ENCODE peak calls at places on chromosomes 6 and 20, in six cellular contexts. One of them, this sample, is unnamed.

GRCh38 chr20:6718660-6719059 is 48.8 kb upstream of the BMP2 start:
- DNase-seq in cardiac muscle cell: no peak
- DNase-seq in RWPE1: peak
- DNase-seq in upper lobe of right lung: no peak
- DNase-seq in uterus: no peak
- DNase-seq in naive thymus-derived CD4-positive, alpha-beta T cell: no peak
- DNase-seq in this sample: no peak

GRCh38 chr6:79180082-79180481 is 54.4 kb downstream of the HMGN3 start:
- DNase-seq in uterus: no peak
- DNase-seq in cardiac muscle cell: no peak
- DNase-seq in upper lobe of right lung: no peak
- DNase-seq in RWPE1: no peak
- DNase-seq in naive thymus-derived CD4-positive, alpha-beta T cell: no peak
- DNase-seq in this sample: no peak

GRCh38 chr6:48032156-48032555 is 78.8 kb downstream of the PTCHD4 start:
- DNase-seq in uterus: no peak
- DNase-seq in cardiac muscle cell: no peak
- DNase-seq in RWPE1: peak
- DNase-seq in naive thymus-derived CD4-positive, alpha-beta T cell: no peak
- DNase-seq in upper lobe of right lung: no peak
- DNase-seq in this sample: peak

GRCh38 chr6:35311390-35312075 is 13.9 kb downstream of the DEF6 start:
- DNase-seq in cardiac muscle cell: no peak
- DNase-seq in RWPE1: no peak
- DNase-seq in upper lobe of right lung: no peak
- DNase-seq in uterus: no peak
- DNase-seq in naive thymus-derived CD4-positive, alpha-beta T cell: peak
- DNase-seq in this sample: no peak

GRCh38 chr6:92114091-92114490 is 1305.3 kb downstream of the EPHA7 start:
- DNase-seq in RWPE1: no peak
- DNase-seq in cardiac muscle cell: no peak
- DNase-seq in upper lobe of right lung: no peak
- DNase-seq in naive thymus-derived CD4-positive, alpha-beta T cell: no peak
- DNase-seq in uterus: no peak
- DNase-seq in this sample: no peak

GRCh38 chr6:3848380-3848779 is 793 bp upstream of the FAM50B start:
- DNase-seq in naive thymus-derived CD4-positive, alpha-beta T cell: no peak
- DNase-seq in uterus: no peak
- DNase-seq in cardiac muscle cell: no peak
- DNase-seq in RWPE1: no peak
- DNase-seq in upper lobe of right lung: no peak
- DNase-seq in this sample: no peak

GRCh38 chr20:14580426-14581074 is 243.1 kb upstream of the FLRT3 start:
- DNase-seq in naive thymus-derived CD4-positive, alpha-beta T cell: no peak
- DNase-seq in uterus: no peak
- DNase-seq in cardiac muscle cell: no peak
- DNase-seq in upper lobe of right lung: no peak
- DNase-seq in RWPE1: no peak
- DNase-seq in this sample: no peak

GRCh38 chr6:159989882-159990480 is 21.1 kb downstream of the IGF2R start:
- DNase-seq in RWPE1: no peak
- DNase-seq in upper lobe of right lung: no peak
- DNase-seq in cardiac muscle cell: no peak
- DNase-seq in uterus: no peak
- DNase-seq in naive thymus-derived CD4-positive, alpha-beta T cell: no peak
- DNase-seq in this sample: no peak

GRCh38 chr6:30263734-30264133 is 50.5 kb upstream of the TRIM26 start:
- DNase-seq in RWPE1: peak
- DNase-seq in upper lobe of right lung: no peak
- DNase-seq in uterus: no peak
- DNase-seq in naive thymus-derived CD4-positive, alpha-beta T cell: no peak
- DNase-seq in cardiac muscle cell: no peak
- DNase-seq in this sample: peak

GRCh38 chr6:108561742-108562502 is 1.2 kb downstream of the FOXO3 start:
- DNase-seq in uterus: peak
- DNase-seq in naive thymus-derived CD4-positive, alpha-beta T cell: no peak
- DNase-seq in upper lobe of right lung: peak
- DNase-seq in RWPE1: peak
- DNase-seq in cardiac muscle cell: peak
- DNase-seq in this sample: no peak

GRCh38 chr6:108559884-108560462 is 744 bp upstream of the FOXO3 start:
- DNase-seq in naive thymus-derived CD4-positive, alpha-beta T cell: no peak
- DNase-seq in cardiac muscle cell: peak
- DNase-seq in upper lobe of right lung: no peak
- DNase-seq in uterus: peak
- DNase-seq in RWPE1: peak
- DNase-seq in this sample: peak

GRCh38 chr6:108562503-108562993 is 1.8 kb downstream of the FOXO3 start:
- DNase-seq in cardiac muscle cell: peak
- DNase-seq in RWPE1: peak
- DNase-seq in uterus: peak
- DNase-seq in upper lobe of right lung: peak
- DNase-seq in naive thymus-derived CD4-positive, alpha-beta T cell: no peak
- DNase-seq in this sample: peak

GRCh38 chr6:108559097-108559883 is 1.4 kb upstream of the FOXO3 start:
- DNase-seq in upper lobe of right lung: peak
- DNase-seq in RWPE1: peak
- DNase-seq in cardiac muscle cell: peak
- DNase-seq in naive thymus-derived CD4-positive, alpha-beta T cell: peak
- DNase-seq in uterus: peak
- DNase-seq in this sample: peak

GRCh38 chr6:108560463-108561308 is at the start of gene FOXO3:
- DNase-seq in naive thymus-derived CD4-positive, alpha-beta T cell: peak
- DNase-seq in cardiac muscle cell: peak
- DNase-seq in RWPE1: peak
- DNase-seq in upper lobe of right lung: peak
- DNase-seq in uterus: peak
- DNase-seq in this sample: peak
- H3K27ac ChIP-seq in naive thymus-derived CD4-positive, alpha-beta T cell: peak
- H3K27ac ChIP-seq in cardiac muscle cell: peak
- H3K27ac ChIP-seq in RWPE1: peak
- H3K27ac ChIP-seq in upper lobe of right lung: peak
- H3K27ac ChIP-seq in uterus: peak
- H3K27ac ChIP-seq in this sample: peak

DNA sequence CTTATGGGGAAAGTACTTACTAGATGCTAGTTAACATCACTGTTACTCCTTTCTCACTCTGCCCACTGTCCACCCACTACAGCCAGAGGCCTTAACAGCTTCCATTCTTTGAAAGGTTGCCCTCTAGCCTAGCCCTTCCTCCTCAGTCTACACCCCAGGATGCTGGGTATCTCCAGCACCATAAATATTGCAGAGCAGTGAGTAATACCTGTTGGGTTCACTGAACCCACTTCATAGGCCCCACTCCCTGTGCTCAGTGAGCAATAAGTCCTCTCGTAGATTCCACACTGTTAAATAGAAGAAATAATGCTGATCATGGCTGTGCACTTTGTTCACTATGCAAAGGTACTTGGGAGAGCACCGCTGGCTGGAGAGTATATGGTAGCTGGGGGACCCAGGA is 87.4 kb downstream of the RSPH3 start:
- DNase-seq in uterus: no peak
- DNase-seq in upper lobe of right lung: no peak
- DNase-seq in cardiac muscle cell: no peak
- DNase-seq in naive thymus-derived CD4-positive, alpha-beta T cell: no peak
- DNase-seq in RWPE1: no peak
- DNase-seq in this sample: no peak
- H3K27ac ChIP-seq in uterus: no peak
- H3K27ac ChIP-seq in upper lobe of right lung: no peak
- H3K27ac ChIP-seq in cardiac muscle cell: no peak
- H3K27ac ChIP-seq in naive thymus-derived CD4-positive, alpha-beta T cell: no peak
- H3K27ac ChIP-seq in RWPE1: no peak
- H3K27ac ChIP-seq in this sample: no peak

GRCh38 chr6:2716926-2717700 is 33.6 kb downstream of the MYLK4 start:
- DNase-seq in RWPE1: no peak
- DNase-seq in upper lobe of right lung: no peak
- DNase-seq in uterus: no peak
- DNase-seq in cardiac muscle cell: no peak
- DNase-seq in naive thymus-derived CD4-positive, alpha-beta T cell: no peak
- DNase-seq in this sample: no peak

GRCh38 chr6:2721219-2721618 is 29.5 kb downstream of the MYLK4 start:
- DNase-seq in cardiac muscle cell: no peak
- DNase-seq in RWPE1: no peak
- DNase-seq in naive thymus-derived CD4-positive, alpha-beta T cell: no peak
- DNase-seq in upper lobe of right lung: no peak
- DNase-seq in uterus: no peak
- DNase-seq in this sample: no peak

GRCh38 chr6:2715737-2716136 is 35.0 kb downstream of the MYLK4 start:
- DNase-seq in uterus: no peak
- DNase-seq in upper lobe of right lung: no peak
- DNase-seq in RWPE1: no peak
- DNase-seq in naive thymus-derived CD4-positive, alpha-beta T cell: no peak
- DNase-seq in cardiac muscle cell: no peak
- DNase-seq in this sample: no peak

GRCh38 chr6:2719053-2719375 is 31.7 kb downstream of the MYLK4 start:
- DNase-seq in naive thymus-derived CD4-positive, alpha-beta T cell: no peak
- DNase-seq in RWPE1: no peak
- DNase-seq in upper lobe of right lung: no peak
- DNase-seq in uterus: no peak
- DNase-seq in cardiac muscle cell: no peak
- DNase-seq in this sample: peak

GRCh38 chr6:2718334-2719052 is 32.2 kb downstream of the MYLK4 start:
- DNase-seq in upper lobe of right lung: no peak
- DNase-seq in cardiac muscle cell: no peak
- DNase-seq in naive thymus-derived CD4-positive, alpha-beta T cell: no peak
- DNase-seq in uterus: no peak
- DNase-seq in RWPE1: no peak
- DNase-seq in this sample: no peak
- H3K27ac ChIP-seq in upper lobe of right lung: no peak
- H3K27ac ChIP-seq in cardiac muscle cell: no peak
- H3K27ac ChIP-seq in naive thymus-derived CD4-positive, alpha-beta T cell: no peak
- H3K27ac ChIP-seq in uterus: no peak
- H3K27ac ChIP-seq in RWPE1: no peak
- H3K27ac ChIP-seq in this sample: peak

GRCh38 chr20:37200926-37201826 is 21.8 kb upstream of the MROH8 start:
- DNase-seq in RWPE1: no peak
- DNase-seq in uterus: no peak
- DNase-seq in upper lobe of right lung: no peak
- DNase-seq in cardiac muscle cell: no peak
- DNase-seq in naive thymus-derived CD4-positive, alpha-beta T cell: no peak
- DNase-seq in this sample: no peak
- H3K27ac ChIP-seq in RWPE1: no peak
- H3K27ac ChIP-seq in uterus: peak
- H3K27ac ChIP-seq in upper lobe of right lung: no peak
- H3K27ac ChIP-seq in cardiac muscle cell: peak
- H3K27ac ChIP-seq in naive thymus-derived CD4-positive, alpha-beta T cell: no peak
- H3K27ac ChIP-seq in this sample: peak

GRCh38 chr20:56412949-56413348 is 889 bp downstream of the CASS4 start:
- DNase-seq in upper lobe of right lung: no peak
- DNase-seq in naive thymus-derived CD4-positive, alpha-beta T cell: no peak
- DNase-seq in cardiac muscle cell: no peak
- DNase-seq in RWPE1: no peak
- DNase-seq in uterus: no peak
- DNase-seq in this sample: no peak
- H3K27ac ChIP-seq in upper lobe of right lung: peak
- H3K27ac ChIP-seq in naive thymus-derived CD4-positive, alpha-beta T cell: peak
- H3K27ac ChIP-seq in cardiac muscle cell: no peak
- H3K27ac ChIP-seq in RWPE1: no peak
- H3K27ac ChIP-seq in uterus: no peak
- H3K27ac ChIP-seq in this sample: peak

GRCh38 chr20:3752386-3752759 is 15.2 kb downstream of the ADISSP start:
- DNase-seq in upper lobe of right lung: no peak
- DNase-seq in cardiac muscle cell: no peak
- DNase-seq in uterus: no peak
- DNase-seq in naive thymus-derived CD4-positive, alpha-beta T cell: no peak
- DNase-seq in RWPE1: no peak
- DNase-seq in this sample: no peak

GRCh38 chr20:3754258-3754595 is 13.3 kb downstream of the ADISSP start:
- DNase-seq in cardiac muscle cell: no peak
- DNase-seq in RWPE1: no peak
- DNase-seq in upper lobe of right lung: no peak
- DNase-seq in naive thymus-derived CD4-positive, alpha-beta T cell: no peak
- DNase-seq in uterus: no peak
- DNase-seq in this sample: no peak

GRCh38 chr20:3755269-3755668 is 12.3 kb downstream of the ADISSP start:
- DNase-seq in upper lobe of right lung: no peak
- DNase-seq in cardiac muscle cell: no peak
- DNase-seq in uterus: no peak
- DNase-seq in RWPE1: no peak
- DNase-seq in naive thymus-derived CD4-positive, alpha-beta T cell: no peak
- DNase-seq in this sample: no peak

GRCh38 chr20:3753098-3753497 is 14.5 kb downstream of the ADISSP start:
- DNase-seq in upper lobe of right lung: no peak
- DNase-seq in uterus: peak
- DNase-seq in RWPE1: no peak
- DNase-seq in naive thymus-derived CD4-positive, alpha-beta T cell: peak
- DNase-seq in cardiac muscle cell: peak
- DNase-seq in this sample: peak

GRCh38 chr20:3753501-3754257 is 13.9 kb downstream of the ADISSP start:
- DNase-seq in cardiac muscle cell: no peak
- DNase-seq in uterus: no peak
- DNase-seq in RWPE1: no peak
- DNase-seq in upper lobe of right lung: no peak
- DNase-seq in naive thymus-derived CD4-positive, alpha-beta T cell: no peak
- DNase-seq in this sample: no peak
- H3K27ac ChIP-seq in cardiac muscle cell: no peak
- H3K27ac ChIP-seq in uterus: no peak
- H3K27ac ChIP-seq in RWPE1: peak
- H3K27ac ChIP-seq in upper lobe of right lung: no peak
- H3K27ac ChIP-seq in naive thymus-derived CD4-positive, alpha-beta T cell: no peak
- H3K27ac ChIP-seq in this sample: no peak

This sample was measured in brain microvascular endothelial cell.